ENCODE peak calls at places on chromosome 18, in four cellular contexts. One of them, this sample, is unnamed.

GRCh38 chr18:76657911-76658475 is 163.0 kb upstream of the ZNF516 start:
- DNase-seq in K562: no peak
- DNase-seq in A549: no peak
- DNase-seq in HepG2: no peak
- DNase-seq in this sample: no peak

GRCh38 chr18:54357082-54357659 is 487 bp downstream of the STARD6 start:
- DNase-seq in K562: no peak
- DNase-seq in A549: no peak
- DNase-seq in HepG2: no peak
- DNase-seq in this sample: no peak

GRCh38 chr18:2091937-2092336 is 479.4 kb downstream of the METTL4 start:
- DNase-seq in K562: no peak
- DNase-seq in A549: no peak
- DNase-seq in HepG2: no peak
- DNase-seq in this sample: no peak

GRCh38 chr18:51151568-51152511 is 45.6 kb downstream of the MEX3C start:
- DNase-seq in K562: no peak
- DNase-seq in A549: no peak
- DNase-seq in HepG2: no peak
- DNase-seq in this sample: no peak

GRCh38 chr18:62301322-62301721 is 23.8 kb upstream of the TNFRSF11A start:
- DNase-seq in K562: no peak
- DNase-seq in A549: no peak
- DNase-seq in HepG2: peak
- DNase-seq in this sample: no peak

GRCh38 chr18:7840445-7840844 is 273.3 kb downstream of the PTPRM start:
- DNase-seq in K562: no peak
- DNase-seq in A549: no peak
- DNase-seq in HepG2: no peak
- DNase-seq in this sample: no peak

GRCh38 chr18:34649072-34649471 is 61.0 kb upstream of the DTNA start:
- DNase-seq in K562: no peak
- DNase-seq in A549: no peak
- DNase-seq in HepG2: no peak
- DNase-seq in this sample: no peak

GRCh38 chr18:23958036-23958435 is 56.5 kb upstream of the TTC39C start:
- DNase-seq in K562: no peak
- DNase-seq in A549: no peak
- DNase-seq in HepG2: no peak
- DNase-seq in this sample: no peak

GRCh38 chr18:44437603-44438002 is 243.1 kb upstream of the SETBP1 start:
- DNase-seq in K562: no peak
- DNase-seq in A549: no peak
- DNase-seq in HepG2: no peak
- DNase-seq in this sample: no peak

GRCh38 chr18:52907942-52908341 is 567.9 kb downstream of the DCC start:
- DNase-seq in K562: no peak
- DNase-seq in A549: no peak
- DNase-seq in HepG2: no peak
- DNase-seq in this sample: no peak

GRCh38 chr18:24370120-24370519 is 27.5 kb downstream of the OSBPL1A start:
- DNase-seq in K562: no peak
- DNase-seq in A549: no peak
- DNase-seq in HepG2: no peak
- DNase-seq in this sample: peak

GRCh38 chr18:57051019-57051418 is 95.9 kb upstream of the BOD1L2 start:
- DNase-seq in K562: no peak
- DNase-seq in A549: no peak
- DNase-seq in HepG2: no peak
- DNase-seq in this sample: no peak

GRCh38 chr18:37553633-37554398 is 11.8 kb downstream of the CELF4 start:
- DNase-seq in K562: no peak
- DNase-seq in A549: no peak
- DNase-seq in HepG2: no peak
- DNase-seq in this sample: peak

GRCh38 chr18:36757081-36757480 is 71.7 kb downstream of the TPGS2 start:
- DNase-seq in K562: peak
- DNase-seq in A549: peak
- DNase-seq in HepG2: peak
- DNase-seq in this sample: no peak

GRCh38 chr18:13541621-13542519 is 184.5 kb downstream of the FAM210A start:
- DNase-seq in K562: no peak
- DNase-seq in A549: peak
- DNase-seq in HepG2: peak
- DNase-seq in this sample: no peak

GRCh38 chr18:9765505-9765904 is 57.4 kb downstream of the RAB31 start:
- DNase-seq in K562: no peak
- DNase-seq in A549: no peak
- DNase-seq in HepG2: peak
- DNase-seq in this sample: no peak

GRCh38 chr18:7941533-7941932 is 374.4 kb downstream of the PTPRM start:
- DNase-seq in K562: no peak
- DNase-seq in A549: no peak
- DNase-seq in HepG2: no peak
- DNase-seq in this sample: no peak

GRCh38 chr18:70121842-70122241 is 83.6 kb downstream of the RTTN start:
- DNase-seq in K562: no peak
- DNase-seq in A549: no peak
- DNase-seq in HepG2: no peak
- DNase-seq in this sample: no peak

GRCh38 chr18:79796531-79797390 is 977 bp upstream of the KCNG2 start:
- DNase-seq in K562: no peak
- DNase-seq in A549: no peak
- DNase-seq in HepG2: no peak
- DNase-seq in this sample: no peak

GRCh38 chr18:61954347-61954746 is 61.5 kb upstream of the RNF152 start:
- DNase-seq in K562: no peak
- DNase-seq in A549: no peak
- DNase-seq in HepG2: no peak
- DNase-seq in this sample: no peak

GRCh38 chr18:24268784-24269550 is 128.7 kb downstream of the OSBPL1A start:
- DNase-seq in K562: no peak
- DNase-seq in A549: no peak
- DNase-seq in HepG2: no peak
- DNase-seq in this sample: no peak

GRCh38 chr18:59266876-59267510 is 6.3 kb downstream of the RAX start:
- DNase-seq in K562: no peak
- DNase-seq in A549: no peak
- DNase-seq in HepG2: no peak
- DNase-seq in this sample: no peak

GRCh38 chr18:56028514-56028913 is 440.5 kb upstream of the TCF4 start:
- DNase-seq in K562: no peak
- DNase-seq in A549: peak
- DNase-seq in HepG2: no peak
- DNase-seq in this sample: no peak

GRCh38 chr18:69528439-69528838 is 127.8 kb downstream of the DOK6 start:
- DNase-seq in K562: no peak
- DNase-seq in A549: no peak
- DNase-seq in HepG2: no peak
- DNase-seq in this sample: no peak

GRCh38 chr18:40249390-40250080 is 1705.5 kb upstream of the PIK3C3 start:
- DNase-seq in K562: no peak
- DNase-seq in A549: no peak
- DNase-seq in HepG2: no peak
- DNase-seq in this sample: no peak

GRCh38 chr18:31104444-31104843 is 2.2 kb upstream of the DSC2 start:
- DNase-seq in K562: no peak
- DNase-seq in A549: no peak
- DNase-seq in HepG2: no peak
- DNase-seq in this sample: no peak

GRCh38 chr18:66971951-66972350 is 368.1 kb upstream of the CDH19 start:
- DNase-seq in K562: no peak
- DNase-seq in A549: no peak
- DNase-seq in HepG2: no peak
- DNase-seq in this sample: no peak

GRCh38 chr18:395481-396250 is 104.8 kb downstream of the COLEC12 start:
- DNase-seq in K562: no peak
- DNase-seq in A549: no peak
- DNase-seq in HepG2: no peak
- DNase-seq in this sample: no peak

GRCh38 chr18:62346327-62347090 is 21.4 kb downstream of the TNFRSF11A start:
- DNase-seq in K562: no peak
- DNase-seq in A549: no peak
- DNase-seq in HepG2: no peak
- DNase-seq in this sample: no peak

GRCh38 chr18:574456-575228 is 5.5 kb upstream of the CETN1 start:
- DNase-seq in K562: no peak
- DNase-seq in A549: no peak
- DNase-seq in HepG2: no peak
- DNase-seq in this sample: no peak

GRCh38 chr18:3513481-3513880 is 63.5 kb downstream of the TGIF1 start:
- DNase-seq in K562: no peak
- DNase-seq in A549: no peak
- DNase-seq in HepG2: no peak
- DNase-seq in this sample: no peak
- TF ChIP-seq EP300 in K562: no peak
- TF ChIP-seq EP300 in A549: no peak
- TF ChIP-seq EP300 in HepG2: no peak
- TF ChIP-seq EP300 in this sample: no peak

GRCh38 chr18:43034683-43035500 is 80.6 kb downstream of the RIT2 start:
- DNase-seq in K562: no peak
- DNase-seq in A549: no peak
- DNase-seq in HepG2: no peak
- DNase-seq in this sample: peak

GRCh38 chr18:43029414-43029813 is 86.1 kb downstream of the RIT2 start:
- DNase-seq in K562: no peak
- DNase-seq in A549: no peak
- DNase-seq in HepG2: no peak
- DNase-seq in this sample: no peak

DNA sequence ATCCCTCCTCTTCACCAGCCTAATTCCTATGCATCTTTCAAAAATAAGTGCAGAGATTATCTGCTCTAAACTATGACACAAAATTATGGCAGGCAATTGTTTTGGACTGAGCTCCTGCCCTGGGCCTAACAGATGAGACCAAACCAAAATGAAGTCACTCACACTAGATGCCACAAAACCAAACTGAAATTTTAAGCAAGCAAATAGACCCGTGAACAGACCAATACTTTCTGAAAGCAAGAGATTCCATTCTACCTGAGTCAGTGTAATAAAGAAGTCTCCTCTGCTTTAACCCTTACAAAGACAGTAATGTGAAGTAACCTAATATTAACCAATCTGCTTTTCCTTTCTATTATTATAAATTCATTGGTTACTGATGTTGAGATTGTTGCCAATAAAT is 84.3 kb downstream of the RIT2 start:
- DNase-seq in K562: no peak
- DNase-seq in A549: no peak
- DNase-seq in HepG2: no peak
- DNase-seq in this sample: no peak
- TF ChIP-seq JUN in K562: no peak
- TF ChIP-seq JUN in A549: no peak
- TF ChIP-seq JUN in HepG2: no peak
- TF ChIP-seq JUN in this sample: no peak

DNA sequence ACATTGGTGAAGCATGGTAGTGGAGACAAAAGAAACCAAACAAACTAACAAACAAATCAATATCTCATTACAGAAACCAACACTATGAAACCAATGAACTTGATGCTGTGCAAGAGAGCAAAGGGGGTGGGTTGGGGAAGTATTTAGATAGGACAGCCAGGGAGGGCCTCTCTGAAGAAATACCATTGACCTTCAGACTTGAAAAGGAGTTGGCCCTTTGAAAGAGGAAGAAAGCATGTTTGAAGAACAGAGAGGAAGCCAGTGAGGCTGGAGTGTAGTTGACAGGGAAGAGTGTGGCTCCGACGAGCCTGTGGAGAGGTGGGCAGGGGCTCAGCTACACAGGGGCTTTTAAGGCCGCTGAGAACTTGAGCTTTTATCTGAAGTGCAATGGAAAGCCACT is 151.0 kb upstream of the GATA6 start:
- DNase-seq in K562: no peak
- DNase-seq in A549: no peak
- DNase-seq in HepG2: peak
- DNase-seq in this sample: no peak
- TF ChIP-seq RNF2 in K562: no peak
- TF ChIP-seq RNF2 in A549: no peak
- TF ChIP-seq RNF2 in HepG2: no peak
- TF ChIP-seq RNF2 in this sample: no peak

GRCh38 chr18:74303936-74304335 is 11.7 kb upstream of the C18orf63 start:
- DNase-seq in K562: no peak
- DNase-seq in A549: no peak
- DNase-seq in HepG2: no peak
- DNase-seq in this sample: no peak

GRCh38 chr18:74303306-74303705 is 11.5 kb upstream of the CYB5A start:
- DNase-seq in K562: no peak
- DNase-seq in A549: no peak
- DNase-seq in HepG2: no peak
- DNase-seq in this sample: no peak

GRCh38 chr18:74299162-74299561 is 7.4 kb upstream of the CYB5A start:
- DNase-seq in K562: no peak
- DNase-seq in A549: no peak
- DNase-seq in HepG2: no peak
- DNase-seq in this sample: no peak

GRCh38 chr18:74294526-74294925 is 2.8 kb upstream of the CYB5A start:
- DNase-seq in K562: no peak
- DNase-seq in A549: no peak
- DNase-seq in HepG2: no peak
- DNase-seq in this sample: no peak

GRCh38 chr18:74299746-74300145 is 8.0 kb upstream of the CYB5A start:
- DNase-seq in K562: no peak
- DNase-seq in A549: no peak
- DNase-seq in HepG2: peak
- DNase-seq in this sample: no peak
- TF ChIP-seq EP300 in K562: no peak
- TF ChIP-seq EP300 in A549: no peak
- TF ChIP-seq EP300 in HepG2: no peak
- TF ChIP-seq EP300 in this sample: no peak

GRCh38 chr18:74497778-74498177 is 1.6 kb downstream of the CNDP2 start:
- DNase-seq in K562: no peak
- DNase-seq in A549: no peak
- DNase-seq in HepG2: no peak
- DNase-seq in this sample: no peak
- TF ChIP-seq JUN in K562: no peak
- TF ChIP-seq JUN in A549: no peak
- TF ChIP-seq JUN in HepG2: no peak
- TF ChIP-seq JUN in this sample: no peak